ENCODE peak calls at places on chromosomes 5 and 9, in four cellular contexts. P is mesendoderm, Q is H1, R is IMR-90. X is an unnamed sample. For H3K79me1, the result is how much of the 10 kb centered on the place peaks cover.

GRCh38 chr9:137430723-137431415 is 7.7 kb downstream of the NOXA1 start:
- DNase-seq in R (no peak), Q (no peak), P (no peak), X (no peak)

GRCh38 chr5:125467222-125467621 is 720.8 kb upstream of the ZNF608 start:
- DNase-seq in R (no peak), P (no peak), Q (no peak), X (no peak)

GRCh38 chr9:125659954-125660353 is 47.1 kb downstream of the MAPKAP1 start:
- DNase-seq in P (peak), R (peak), Q (no peak), X (no peak)

GRCh38 chr9:21709464-21710058 is 92.9 kb upstream of the MTAP start:
- DNase-seq in P (peak), R (peak), Q (peak), X (peak)

GRCh38 chr5:180176191-180176590 is 32.8 kb downstream of the RASGEF1C start:
- DNase-seq in P (no peak), R (no peak), Q (no peak), X (no peak)

GRCh38 chr9:132877818-132878694 is at the start of gene AK8:
- DNase-seq in Q (peak), R (peak), P (peak), X (peak)

GRCh38 chr5:61617995-61618525 is 286.0 kb downstream of the ZSWIM6 start:
- DNase-seq in Q (no peak), R (no peak), P (peak), X (no peak)

GRCh38 chr9:124480621-124480981 is 26.6 kb downstream of the NR5A1 start:
- DNase-seq in P (peak), Q (peak), R (peak), X (peak)

GRCh38 chr9:33466565-33467495 is 6.9 kb downstream of the NOL6 start:
- DNase-seq in R (peak), Q (peak), P (peak), X (peak)

GRCh38 chr5:149128023-149128875 is 13.0 kb upstream of the ABLIM3 start:
- DNase-seq in R (peak), P (peak), Q (peak), X (peak)

GRCh38 chr5:110625376-110625999 is 101.0 kb downstream of the TMEM232 start:
- DNase-seq in R (peak), Q (no peak), P (peak), X (no peak)

GRCh38 chr9:92664394-92665152 is 5.4 kb downstream of the IPPK start:
- DNase-seq in Q (no peak), R (peak), P (peak), X (no peak)

GRCh38 chr5:82793808-82794419 is 283.3 kb downstream of the TMEM167A start:
- DNase-seq in Q (peak), P (peak), R (peak), X (peak)

GRCh38 chr9:75833765-75834164 is 56.7 kb upstream of the PCSK5 start:
- DNase-seq in P (no peak), Q (no peak), R (no peak), X (no peak)
- H3K56ac ChIP-seq in P (no peak), Q (no peak), R (no peak), X (no peak)

GRCh38 chr5:150590979-150591411 is 49.5 kb upstream of the SYNPO start:
- DNase-seq in P (peak), R (no peak), Q (no peak), X (no peak)

GRCh38 chr5:150593996-150594395 is 46.5 kb upstream of the SYNPO start:
- DNase-seq in P (no peak), R (no peak), Q (no peak), X (no peak)

GRCh38 chr5:150596313-150596712 is 44.1 kb upstream of the SYNPO start:
- DNase-seq in P (peak), Q (no peak), R (no peak), X (no peak)

GRCh38 chr5:150595466-150596031 is 44.9 kb upstream of the SYNPO start:
- DNase-seq in Q (no peak), P (peak), R (no peak), X (no peak)

DNA sequence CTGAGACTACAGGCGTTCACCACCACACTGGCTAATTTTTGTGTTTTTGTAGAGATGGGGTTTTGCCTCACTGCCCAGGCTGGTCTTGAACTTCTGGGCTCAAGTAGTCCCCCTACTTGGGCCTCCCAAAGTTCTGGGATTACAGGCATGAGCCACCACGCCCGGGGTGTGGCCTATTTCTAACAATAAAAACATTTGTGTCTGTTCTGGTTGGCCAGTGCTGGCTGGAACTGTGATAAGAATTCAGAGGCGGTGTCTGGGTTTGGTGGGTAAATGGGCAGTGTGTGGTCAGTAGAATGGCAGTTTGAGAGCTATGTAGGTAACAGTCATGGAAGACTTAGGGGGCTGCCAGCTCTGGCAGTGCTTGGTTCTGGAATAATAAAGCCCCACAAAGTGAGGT is 46.9 kb upstream of the SYNPO start:
- DNase-seq in Q (no peak), R (no peak), P (no peak), X (no peak)
- H3K79me1 ChIP-seq in Q (under half), R (under half), P (under half), X (under half)

GRCh38 chr5:143806568-143806967 is 5.4 kb upstream of the HMHB1 start:
- DNase-seq in R (no peak), P (no peak), Q (no peak), X (no peak)
- H3K56ac ChIP-seq in R (no peak), P (no peak), Q (no peak), X (no peak)

DNA sequence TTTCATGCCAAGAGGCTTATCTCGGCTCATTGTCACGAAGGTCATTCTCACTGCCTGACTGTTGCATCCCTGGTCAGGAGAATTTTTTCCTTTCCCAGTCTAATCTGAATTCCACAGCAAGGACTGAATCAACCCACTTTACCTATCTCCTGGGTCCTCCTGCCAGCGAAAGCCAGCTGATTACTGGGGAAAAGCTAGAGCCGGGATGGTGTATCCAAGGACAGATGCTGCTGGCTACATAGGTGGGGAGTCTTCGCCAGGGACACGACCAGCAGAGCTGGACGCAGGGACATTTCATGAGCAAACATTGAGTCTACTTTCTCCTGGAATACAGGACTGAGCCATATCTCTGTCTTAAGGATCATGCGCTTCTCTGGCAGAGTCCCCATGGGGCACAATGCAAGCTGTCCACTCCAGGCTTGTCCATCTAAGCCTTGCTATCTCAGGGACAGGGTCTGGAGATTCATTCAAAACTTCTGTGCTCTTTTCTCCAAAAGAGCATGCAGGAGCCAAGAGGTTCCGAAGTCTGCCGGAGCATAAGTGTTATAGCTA is 6.4 kb upstream of the HAND1 start:
- DNase-seq in P (no peak), Q (no peak), R (no peak), X (no peak)
- H3K79me1 ChIP-seq in P (under half), Q (under half), R (under half), X (under half)